ENCODE peak calls at places on chromosome 1, in four cellular contexts. One of them, this sample, is unnamed.

GRCh38 chr1:64540265-64540791 is 70.4 kb downstream of the CACHD1 start:
- DNase-seq in NCI-H226: no peak
- DNase-seq in RWPE1: no peak
- DNase-seq in ACHN: no peak
- DNase-seq in this sample: no peak

GRCh38 chr1:2251786-2252185 is 23.7 kb downstream of the SKI start:
- DNase-seq in NCI-H226: no peak
- DNase-seq in RWPE1: no peak
- DNase-seq in ACHN: no peak
- DNase-seq in this sample: no peak

GRCh38 chr1:111269820-111270406 is 20.7 kb upstream of the CHIA start:
- DNase-seq in NCI-H226: no peak
- DNase-seq in RWPE1: no peak
- DNase-seq in ACHN: no peak
- DNase-seq in this sample: no peak

GRCh38 chr1:181353526-181353925 is 129.8 kb upstream of the CACNA1E start:
- DNase-seq in NCI-H226: no peak
- DNase-seq in RWPE1: no peak
- DNase-seq in ACHN: no peak
- DNase-seq in this sample: no peak

GRCh38 chr1:229186373-229187056 is 84.4 kb upstream of the RAB4A start:
- DNase-seq in NCI-H226: no peak
- DNase-seq in RWPE1: no peak
- DNase-seq in ACHN: no peak
- DNase-seq in this sample: no peak

GRCh38 chr1:181040284-181040865 is 6.6 kb downstream of the MR1 start:
- DNase-seq in NCI-H226: no peak
- DNase-seq in RWPE1: no peak
- DNase-seq in ACHN: no peak
- DNase-seq in this sample: no peak

GRCh38 chr1:58395355-58395754 is 151.2 kb downstream of the OMA1 start:
- DNase-seq in NCI-H226: peak; percentile 91
- DNase-seq in RWPE1: peak; percentile 71
- DNase-seq in ACHN: peak; percentile 79
- DNase-seq in this sample: no peak

GRCh38 chr1:226763741-226764264 is 24.7 kb upstream of the ITPKB start:
- DNase-seq in NCI-H226: peak; percentile 85
- DNase-seq in RWPE1: peak; percentile 99
- DNase-seq in ACHN: no peak
- DNase-seq in this sample: no peak

GRCh38 chr1:94081566-94082344 is 39.2 kb downstream of the ABCA4 start:
- DNase-seq in NCI-H226: peak; percentile 25
- DNase-seq in RWPE1: peak; percentile 95
- DNase-seq in ACHN: peak; percentile 27
- DNase-seq in this sample: no peak

GRCh38 chr1:221228594-221228993 is 349.4 kb downstream of the HLX start:
- DNase-seq in NCI-H226: no peak
- DNase-seq in RWPE1: no peak
- DNase-seq in ACHN: no peak
- DNase-seq in this sample: no peak